ENCODE peak calls at places on chromosomes 13 and 19, in six cellular contexts. D is fibroblast of pulmonary artery, S is MCF 10A, O is ascending aorta, Y is breast epithelium, U is bronchial epithelial cell. K is an unnamed sample.

GRCh38 chr19:29277107-29277506 is 64.2 kb upstream of the UQCRFS1 start:
- DNase-seq in U (no peak), Y (no peak), D (no peak), O (no peak), S (no peak), K (no peak)

GRCh38 chr13:20901668-20902437 is 693 bp downstream of the XPO4 start:
- DNase-seq in Y (no peak), U (peak; percentile 28), S (peak; percentile 66), D (peak; percentile 26), O (no peak), K (no peak)

GRCh38 chr19:46975011-46975917 is 44.4 kb upstream of the NPAS1 start:
- DNase-seq in S (no peak), D (no peak), U (no peak), O (no peak), Y (no peak), K (no peak)

GRCh38 chr13:30337061-30337601 is 29.8 kb upstream of the KATNAL1 start:
- DNase-seq in Y (no peak), S (no peak), O (no peak), U (no peak), D (no peak), K (no peak)

GRCh38 chr19:7397687-7398086 is 49.0 kb downstream of the ARHGEF18 start:
- DNase-seq in S (peak; percentile 58), Y (no peak), D (peak; percentile 89), U (peak; percentile 87), O (no peak), K (no peak)

GRCh38 chr13:50650936-50651638 is 192.4 kb downstream of the DLEU7 start:
- DNase-seq in D (no peak), O (no peak), U (peak; percentile 75), Y (no peak), S (no peak), K (no peak)

GRCh38 chr19:18650468-18651001 is 13.7 kb downstream of the KLHL26 start:
- DNase-seq in O (peak; percentile 97), Y (no peak), U (no peak), D (peak; percentile 69), S (no peak), K (no peak)

GRCh38 chr13:113168211-113168610 is 9.8 kb downstream of the PROZ start:
- DNase-seq in O (peak; percentile 35), Y (no peak), U (no peak), D (no peak), S (no peak), K (no peak)

GRCh38 chr19:13172335-13173128 is 22.3 kb downstream of the IER2 start:
- DNase-seq in U (peak; percentile 81), Y (peak; percentile 87), S (peak; percentile 93), D (peak; percentile 75), O (peak; percentile 95), K (peak; percentile 93)

GRCh38 chr13:36475468-36475867 is 43.2 kb downstream of the CCNA1 start:
- DNase-seq in S (peak; percentile 62), D (peak; percentile 44), Y (no peak), O (no peak), U (peak; percentile 58), K (no peak)

GRCh38 chr13:26991508-26992181 is 180.0 kb downstream of the USP12 start:
- DNase-seq in U (no peak), S (no peak), O (peak; percentile 63), Y (no peak), D (no peak), K (no peak)

GRCh38 chr19:42396248-42396541 is 6.1 kb upstream of the CNFN start:
- DNase-seq in U (no peak), O (no peak), D (no peak), S (no peak), Y (no peak), K (no peak)

GRCh38 chr13:26062853-26063444 is 11.1 kb upstream of the SHISA2 start:
- DNase-seq in O (no peak), S (peak; percentile 71), D (peak; percentile 77), Y (no peak), U (peak; percentile 55), K (no peak)

GRCh38 chr13:46197299-46197975 is 14.3 kb upstream of the LRRC63 start:
- DNase-seq in S (peak; percentile 57), D (no peak), O (no peak), Y (no peak), U (no peak), K (no peak)

GRCh38 chr19:43594710-43595604 is 977 bp downstream of the IRGQ start:
- DNase-seq in S (peak; percentile 57), D (peak; percentile 76), Y (no peak), U (peak; percentile 48), O (peak; percentile 78), K (peak; percentile 82)

GRCh38 chr19:19782783-19783182 is 38.8 kb downstream of the ZNF506 start:
- DNase-seq in S (no peak), O (no peak), Y (no peak), U (no peak), D (no peak), K (no peak)

GRCh38 chr19:46365561-46365960 is 18.7 kb downstream of the PPP5C start:
- DNase-seq in O (peak; percentile 9), D (no peak), U (no peak), S (no peak), Y (no peak), K (no peak)

GRCh38 chr19:46107371-46107770 is 17.1 kb downstream of the IGFL3 start:
- DNase-seq in O (no peak), S (peak; percentile 65), D (peak; percentile 44), Y (no peak), U (peak; percentile 32), K (no peak)

GRCh38 chr19:35266149-35266903 is 2.4 kb upstream of the USF2 start:
- DNase-seq in D (no peak), Y (peak; percentile 50), S (no peak), U (no peak), O (peak; percentile 60), K (no peak)

GRCh38 chr19:1758231-1758577 is 4.9 kb downstream of the ONECUT3 start:
- DNase-seq in Y (no peak), O (no peak), U (no peak), S (no peak), D (no peak), K (no peak)

GRCh38 chr13:102707465-102707864 is 12.6 kb upstream of the METTL21C start:
- DNase-seq in S (peak; percentile 80), O (no peak), D (peak; percentile 91), U (peak; percentile 89), Y (no peak), K (no peak)

GRCh38 chr19:1794424-1795185 is 17.5 kb downstream of the ATP8B3 start:
- DNase-seq in Y (no peak), O (no peak), S (no peak), D (no peak), U (no peak), K (no peak)

GRCh38 chr13:97310809-97311436 is 88.8 kb downstream of the MBNL2 start:
- DNase-seq in S (no peak), Y (no peak), D (no peak), U (no peak), O (no peak), K (no peak)

GRCh38 chr19:18114483-18114882 is 16.9 kb downstream of the MAST3 start:
- DNase-seq in S (no peak), O (no peak), D (no peak), U (no peak), Y (no peak), K (no peak)

GRCh38 chr13:109344552-109345157 is 441.7 kb downstream of the IRS2 start:
- DNase-seq in Y (no peak), O (no peak), D (peak; percentile 53), U (peak; percentile 59), S (peak; percentile 9), K (no peak)

GRCh38 chr19:47865166-47865565 is 6.1 kb downstream of the TPRX2 start:
- DNase-seq in O (no peak), D (no peak), U (no peak), Y (no peak), S (no peak), K (no peak)

GRCh38 chr13:92488249-92488845 is 738.3 kb upstream of the GPC6 start:
- DNase-seq in Y (no peak), U (no peak), D (no peak), O (no peak), S (no peak), K (no peak)
- TF ChIP-seq CTCF in Y (no peak), U (no peak), D (no peak), O (no peak), S (no peak), K (no peak)

GRCh38 chr19:50476943-50477264 is 256 bp upstream of the GARIN5A start:
- DNase-seq in D (no peak), S (no peak), Y (no peak), O (no peak), U (no peak), K (no peak)

GRCh38 chr19:50479761-50480251 is 3.2 kb upstream of the GARIN5A start:
- DNase-seq in S (no peak), Y (no peak), O (no peak), D (no peak), U (no peak), K (no peak)

GRCh38 chr19:50480281-50481111 is 3.8 kb upstream of the GARIN5A start:
- DNase-seq in S (no peak), U (no peak), Y (no peak), D (no peak), O (no peak), K (no peak)

GRCh38 chr19:50477751-50478515 is 1.3 kb upstream of the GARIN5A start:
- DNase-seq in O (no peak), S (no peak), D (no peak), Y (no peak), U (no peak), K (no peak)

GRCh38 chr19:50478901-50479715 is 2.5 kb upstream of the GARIN5A start:
- DNase-seq in S (no peak), D (peak; percentile 52), O (no peak), Y (no peak), U (no peak), K (no peak)
- TF ChIP-seq CTCF in S (no peak), D (peak; percentile 62), O (no peak), Y (no peak), U (peak; percentile 52), K (no peak)

GRCh38 chr19:670609-671075 is 5.5 kb upstream of the FSTL3 start:
- DNase-seq in Y (no peak), S (no peak), O (no peak), D (no peak), U (no peak), K (no peak)
- TF ChIP-seq CTCF in Y (no peak), S (no peak), O (no peak), D (peak; percentile 3), U (no peak), K (peak; percentile 29)

GRCh38 chr13:52809310-52809769 is 39.1 kb downstream of the PCDH8 start:
- DNase-seq in Y (peak; percentile 59), D (peak; percentile 54), O (no peak), S (peak; percentile 92), U (peak; percentile 69), K (no peak)
- TF ChIP-seq CTCF in Y (no peak), D (peak; percentile 22), O (no peak), S (peak; percentile 67), U (peak; percentile 77), K (peak; percentile 67)

DNA sequence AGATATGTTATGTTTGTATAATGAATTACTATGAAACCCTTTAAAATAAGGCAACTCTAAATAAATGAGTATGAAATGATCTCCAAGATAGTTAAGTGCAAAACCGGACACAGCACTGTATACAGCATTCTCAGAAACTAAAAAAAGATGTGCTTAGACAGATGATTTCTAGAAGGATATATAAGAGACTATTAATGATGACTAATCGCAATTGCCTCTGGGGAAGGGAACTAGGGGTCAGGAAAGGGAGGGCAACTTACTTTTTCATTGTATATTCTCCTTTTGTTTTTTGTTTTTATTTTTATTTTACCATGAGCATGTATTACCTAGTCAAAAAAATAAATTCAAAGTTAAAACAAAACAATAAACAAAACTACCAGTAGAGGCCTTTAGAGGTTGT is 12.8 kb downstream of the PEG3 start:
- DNase-seq in D (no peak), Y (no peak), U (no peak), O (no peak), S (no peak), K (no peak)
- TF ChIP-seq CTCF in D (no peak), Y (no peak), U (no peak), O (no peak), S (no peak), K (no peak)

K was measured in CD14-positive monocyte.